ENCODE peak calls at places on chromosomes 7 and 10, in nine cellular contexts. G, I, U, A, L, Z, T, D and Y are unnamed samples. For H3K4me1, the result is how much of the 10 kb centered on the place peaks cover.

GRCh38 chr10:126468876-126469643 is 80.8 kb upstream of the ADAM12 start:
- DNase-seq in T (no peak), A (no peak), D (no peak), G (no peak), I (no peak), Z (no peak), L (no peak), U (no peak), Y (no peak)

GRCh38 chr10:121617176-121617575 is 18.9 kb upstream of the FGFR2 start:
- DNase-seq in L (no peak), I (no peak), G (no peak), Z (no peak), U (no peak), T (no peak), D (no peak), A (no peak), Y (no peak)

GRCh38 chr10:132706701-132707100 is 79.2 kb downstream of the NKX6-2 start:
- DNase-seq in G (no peak), T (no peak), Z (no peak), L (no peak), I (no peak), U (no peak), A (no peak), D (no peak), Y (no peak)

GRCh38 chr7:74725840-74726239 is 48.0 kb upstream of the NCF1 start:
- DNase-seq in G (no peak), D (no peak), T (no peak), I (no peak), Z (no peak), L (no peak), U (no peak), A (no peak), Y (no peak)

GRCh38 chr10:50379652-50380051 is 128.3 kb upstream of the ASAH2 start:
- DNase-seq in T (no peak), U (no peak), G (no peak), A (no peak), D (no peak), I (no peak), Z (no peak), L (no peak), Y (no peak)

GRCh38 chr10:114603943-114604342 is 54.1 kb downstream of the ABLIM1 start:
- DNase-seq in G (no peak), T (no peak), I (no peak), Z (no peak), A (peak), U (peak), L (no peak), D (no peak), Y (no peak)

GRCh38 chr7:77416621-77417371 is 647 bp upstream of the GSAP start:
- DNase-seq in Z (no peak), G (no peak), T (peak), I (no peak), A (no peak), D (no peak), U (no peak), L (peak), Y (no peak)

GRCh38 chr10:7473474-7473873 is 62.6 kb upstream of the SFMBT2 start:
- DNase-seq in G (no peak), D (no peak), U (no peak), T (no peak), Z (no peak), A (no peak), L (no peak), I (no peak), Y (no peak)

GRCh38 chr10:124176309-124177179 is 83.1 kb upstream of the CHST15 start:
- DNase-seq in A (no peak), I (no peak), L (no peak), Z (no peak), D (no peak), T (no peak), U (no peak), G (no peak), Y (no peak)

GRCh38 chr10:95530561-95530960 is 30.6 kb downstream of the SORBS1 start:
- DNase-seq in I (no peak), U (no peak), D (no peak), T (no peak), A (no peak), Z (no peak), G (no peak), L (no peak), Y (no peak)

GRCh38 chr10:121654021-121654545 is 55.8 kb upstream of the FGFR2 start:
- DNase-seq in D (no peak), Z (no peak), I (no peak), G (no peak), U (no peak), L (no peak), T (no peak), A (no peak), Y (no peak)

GRCh38 chr7:2947381-2947780 is 96.3 kb downstream of the CARD11 start:
- DNase-seq in L (no peak), Z (no peak), I (no peak), T (no peak), A (no peak), D (no peak), G (no peak), U (no peak), Y (no peak)

GRCh38 chr7:51249187-51249945 is 67.2 kb downstream of the COBL start:
- DNase-seq in D (peak), A (peak), Z (no peak), G (no peak), I (no peak), T (no peak), U (no peak), L (no peak), Y (no peak)

GRCh38 chr7:157047148-157047547 is 36.7 kb upstream of the MNX1 start:
- DNase-seq in U (no peak), G (no peak), Z (no peak), T (no peak), L (no peak), A (peak), D (no peak), I (no peak), Y (no peak)

GRCh38 chr7:92758796-92759431 is 77.5 kb downstream of the CDK6 start:
- DNase-seq in G (peak), T (no peak), D (no peak), Z (no peak), A (no peak), I (no peak), U (no peak), L (no peak), Y (no peak)

GRCh38 chr7:15228891-15229290 is 326.3 kb upstream of the DGKB start:
- DNase-seq in A (no peak), Z (no peak), U (no peak), D (no peak), L (no peak), G (no peak), I (no peak), T (no peak), Y (no peak)

GRCh38 chr10:47021850-47022249 is 110.6 kb downstream of the PTPN20 start:
- DNase-seq in G (no peak), T (no peak), Z (no peak), I (no peak), D (no peak), U (no peak), A (no peak), L (no peak), Y (no peak)

GRCh38 chr7:3455826-3456444 is 154.9 kb downstream of the SDK1 start:
- DNase-seq in T (no peak), D (no peak), G (no peak), U (no peak), A (no peak), L (no peak), Z (peak), I (no peak), Y (no peak)

GRCh38 chr10:132544744-132545658 is 7.4 kb downstream of the INPP5A start:
- DNase-seq in Z (no peak), L (no peak), U (no peak), T (no peak), A (no peak), D (no peak), I (peak), G (no peak), Y (peak)

GRCh38 chr7:29231671-29232267 is 37.2 kb downstream of the CHN2 start:
- DNase-seq in U (no peak), D (no peak), G (peak), I (no peak), A (peak), T (no peak), Z (no peak), L (no peak), Y (no peak)

GRCh38 chr10:42850931-42851330 is 68.3 kb downstream of the BMS1 start:
- DNase-seq in I (no peak), A (peak), Z (no peak), G (no peak), T (no peak), L (no peak), U (no peak), D (no peak), Y (no peak)

GRCh38 chr10:17961551-17962422 is 10.1 kb downstream of the SLC39A12 start:
- DNase-seq in I (peak), A (peak), T (no peak), U (no peak), G (no peak), L (no peak), Z (no peak), D (no peak), Y (no peak)

GRCh38 chr7:92297736-92298135 is 52.0 kb downstream of the ANKIB1 start:
- DNase-seq in U (no peak), G (peak), D (no peak), T (no peak), L (no peak), A (no peak), I (no peak), Z (peak), Y (no peak)

GRCh38 chr10:110824152-110824441 is 47.6 kb upstream of the PDCD4 start:
- DNase-seq in T (no peak), A (no peak), I (no peak), U (no peak), D (no peak), L (no peak), Z (no peak), G (no peak), Y (no peak)

GRCh38 chr10:24428410-24428782 is 219.5 kb downstream of the KIAA1217 start:
- DNase-seq in A (peak), L (no peak), Z (no peak), U (no peak), I (peak), D (peak), G (no peak), T (no peak), Y (no peak)

GRCh38 chr10:90856964-90857634 is 740 bp downstream of the HTR7 start:
- DNase-seq in U (no peak), A (no peak), Z (peak), G (peak), T (no peak), D (no peak), L (no peak), I (peak), Y (no peak)

GRCh38 chr10:90858489-90858968 is 690 bp upstream of the HTR7 start:
- DNase-seq in I (peak), D (no peak), T (no peak), U (no peak), L (peak), A (no peak), Z (no peak), G (peak), Y (no peak)

GRCh38 chr10:90860790-90861189 is 3.0 kb upstream of the HTR7 start:
- DNase-seq in G (no peak), D (no peak), L (no peak), Z (no peak), A (no peak), I (no peak), T (peak), U (no peak), Y (no peak)

GRCh38 chr10:90857635-90858488 is at the start of gene HTR7:
- DNase-seq in L (peak), U (peak), A (peak), I (peak), Z (peak), G (peak), D (no peak), T (peak), Y (peak)

GRCh38 chr10:90859321-90859751 is 1.5 kb upstream of the HTR7 start:
- DNase-seq in U (no peak), I (peak), D (peak), A (peak), Z (no peak), G (no peak), T (no peak), L (no peak), Y (no peak)
- TF ChIP-seq EZH2phosphoT487 in U (no peak), I (no peak), D (no peak), A (no peak), Z (no peak), G (no peak), T (no peak), L (no peak), Y (no peak)

GRCh38 chr7:121937224-121937623 is 64.3 kb downstream of the PTPRZ1 start:
- DNase-seq in D (no peak), G (peak), A (no peak), Z (peak), T (no peak), L (no peak), I (no peak), U (no peak), Y (no peak)
- H3K4me1 ChIP-seq in D (under half), G (half or more), A (under half), Z (half or more), T (under half), L (under half), I (under half), U (under half), Y (under half)

DNA sequence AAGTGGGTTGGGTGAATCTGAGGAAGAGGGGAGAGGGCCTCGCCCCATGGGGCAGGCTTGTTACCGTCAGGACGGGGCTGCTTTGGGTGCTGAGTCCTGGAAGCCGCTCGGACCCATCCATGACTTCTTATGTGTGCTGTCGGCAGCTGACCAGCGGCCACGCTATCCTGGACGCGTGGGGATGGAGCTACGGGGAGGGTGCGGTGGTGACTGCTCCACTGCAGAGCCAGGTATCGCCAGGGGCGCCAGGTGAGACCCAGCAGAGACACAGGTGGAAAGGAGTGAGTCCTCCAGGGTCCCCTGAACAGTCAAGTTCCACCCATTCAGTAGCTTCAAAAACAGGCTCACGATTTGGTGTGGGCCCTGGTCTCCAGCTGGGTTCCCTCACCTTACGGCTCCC is 10.6 kb upstream of the FAM20C start:
- DNase-seq in T (no peak), Z (no peak), U (no peak), G (no peak), L (no peak), D (no peak), I (no peak), A (no peak), Y (no peak)
- H3K4me2 ChIP-seq in T (no peak), Z (no peak), U (no peak), G (no peak), L (no peak), D (no peak), I (no peak), A (no peak), Y (no peak)

GRCh38 chr10:16520900-16521299 is 779 bp downstream of the C1QL3 start:
- DNase-seq in I (peak), A (peak), T (no peak), L (peak), D (no peak), U (peak), G (peak), Z (peak), Y (no peak)
- TF ChIP-seq EZH2phosphoT487 in I (no peak), A (no peak), T (no peak), L (no peak), D (no peak), U (no peak), G (no peak), Z (no peak), Y (no peak)

GRCh38 chr7:116355423-116355765 is 144.1 kb upstream of the CAV2 start:
- DNase-seq in L (no peak), U (no peak), I (no peak), G (no peak), D (no peak), Z (no peak), A (no peak), T (no peak), Y (no peak)
- H3K4me1 ChIP-seq in L (half or more), U (under half), I (half or more), G (under half), D (half or more), Z (under half), A (half or more), T (under half), Y (under half)

DNA sequence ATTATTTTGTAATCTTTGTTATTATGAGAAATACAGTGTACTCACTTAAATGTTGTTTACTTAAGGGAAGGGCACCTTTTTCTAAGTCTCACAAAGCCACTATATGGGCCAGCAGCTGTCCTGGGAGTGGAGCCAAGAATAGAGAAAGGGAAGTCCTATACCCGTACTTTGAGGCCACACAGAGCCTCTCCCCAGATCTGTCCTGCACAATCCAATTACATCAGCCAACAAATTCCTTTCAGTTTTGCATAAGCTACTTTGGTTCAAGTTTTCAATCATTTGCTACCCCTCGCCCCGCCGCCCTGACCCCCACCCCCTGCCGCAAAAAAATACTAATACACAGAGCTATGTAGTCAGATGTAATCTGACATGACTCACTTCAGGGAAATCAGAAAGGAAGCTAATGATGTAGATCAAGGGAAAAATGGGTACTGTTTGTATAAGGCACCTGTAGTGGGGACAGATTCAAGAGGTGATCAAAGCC is 297.4 kb upstream of the NEBL start:
- DNase-seq in A (peak), L (peak), I (no peak), Z (no peak), U (peak), G (no peak), T (no peak), D (peak), Y (no peak)
- H3K4me2 ChIP-seq in A (peak), L (no peak), I (no peak), Z (no peak), U (no peak), G (no peak), T (no peak), D (peak), Y (no peak)

GRCh38 chr10:13450078-13450477 is 78.7 kb downstream of the BEND7 start:
- DNase-seq in D (no peak), I (peak), G (no peak), L (no peak), U (no peak), A (peak), Z (no peak), T (no peak), Y (no peak)

GRCh38 chr10:13448216-13448615 is 80.6 kb downstream of the BEND7 start:
- DNase-seq in G (no peak), U (no peak), D (no peak), I (peak), L (no peak), T (no peak), A (no peak), Z (no peak), Y (no peak)

GRCh38 chr10:13458107-13458761 is 70.6 kb downstream of the BEND7 start:
- DNase-seq in T (no peak), Z (no peak), U (no peak), L (no peak), D (no peak), G (no peak), A (no peak), I (peak), Y (no peak)

GRCh38 chr10:13449296-13449695 is 79.5 kb downstream of the BEND7 start:
- DNase-seq in T (no peak), L (no peak), D (no peak), Z (no peak), U (no peak), I (peak), G (no peak), A (no peak), Y (no peak)

GRCh38 chr10:13453896-13454295 is 74.9 kb downstream of the BEND7 start:
- DNase-seq in G (peak), Z (peak), T (no peak), I (no peak), A (no peak), L (no peak), D (no peak), U (no peak), Y (no peak)
- TF ChIP-seq EZH2phosphoT487 in G (no peak), Z (no peak), T (no peak), I (no peak), A (no peak), L (no peak), D (no peak), U (no peak), Y (no peak)

GRCh38 chr10:113018034-113018433 is 68.0 kb downstream of the TCF7L2 start:
- DNase-seq in G (no peak), I (no peak), A (no peak), T (no peak), Z (no peak), L (no peak), D (no peak), U (no peak), Y (no peak)
- H3K4me1 ChIP-seq in G (under half), I (under half), A (under half), T (under half), Z (half or more), L (under half), D (under half), U (under half), Y (under half)

GRCh38 chr10:113026679-113027078 is 76.6 kb downstream of the TCF7L2 start:
- DNase-seq in D (no peak), G (no peak), I (peak), Z (no peak), U (no peak), L (no peak), A (no peak), T (no peak), Y (no peak)
- H3K4me2 ChIP-seq in D (no peak), G (no peak), I (no peak), Z (peak), U (no peak), L (peak), A (no peak), T (no peak), Y (no peak)